ENCODE peak calls at places on chromosomes 2 and 18, in four cellular contexts. One of them, this sample, is unnamed.

GRCh38 chr2:229849073-229849472 is 72.7 kb downstream of the TRIP12 start:
- DNase-seq in K562: no peak
- DNase-seq in HepG2: no peak
- DNase-seq in HCT116: no peak
- DNase-seq in this sample: no peak

GRCh38 chr18:9608298-9608697 is 6.1 kb downstream of the PPP4R1 start:
- DNase-seq in K562: peak
- DNase-seq in HepG2: no peak
- DNase-seq in HCT116: no peak
- DNase-seq in this sample: no peak

GRCh38 chr2:152525277-152525838 is 190.4 kb downstream of the FMNL2 start:
- DNase-seq in K562: no peak
- DNase-seq in HepG2: peak
- DNase-seq in HCT116: no peak
- DNase-seq in this sample: peak

GRCh38 chr2:205198130-205198505 is 484.2 kb upstream of the NRP2 start:
- DNase-seq in K562: no peak
- DNase-seq in HepG2: no peak
- DNase-seq in HCT116: no peak
- DNase-seq in this sample: no peak

GRCh38 chr2:227033471-227034148 is 130.4 kb downstream of the COL4A4 start:
- DNase-seq in K562: peak
- DNase-seq in HepG2: peak
- DNase-seq in HCT116: peak
- DNase-seq in this sample: peak

GRCh38 chr2:66872056-66872821 is 437.3 kb downstream of the MEIS1 start:
- DNase-seq in K562: no peak
- DNase-seq in HepG2: no peak
- DNase-seq in HCT116: no peak
- DNase-seq in this sample: no peak

GRCh38 chr2:239274391-239275001 is 126.3 kb downstream of the HDAC4 start:
- DNase-seq in K562: peak
- DNase-seq in HepG2: no peak
- DNase-seq in HCT116: peak
- DNase-seq in this sample: no peak

GRCh38 chr18:47929681-47930085 is 776 bp downstream of the SMAD2 start:
- DNase-seq in K562: peak
- DNase-seq in HepG2: peak
- DNase-seq in HCT116: no peak
- DNase-seq in this sample: no peak

GRCh38 chr2:150487537-150488429 is at the start of gene RND3:
- DNase-seq in K562: peak
- DNase-seq in HepG2: peak
- DNase-seq in HCT116: peak
- DNase-seq in this sample: peak

GRCh38 chr2:240287496-240288086 is 147.1 kb upstream of the OTOS start:
- DNase-seq in K562: no peak
- DNase-seq in HepG2: no peak
- DNase-seq in HCT116: no peak
- DNase-seq in this sample: no peak

GRCh38 chr2:147170932-147171331 is 673.9 kb upstream of the ACVR2A start:
- DNase-seq in K562: no peak
- DNase-seq in HepG2: no peak
- DNase-seq in HCT116: no peak
- DNase-seq in this sample: no peak

GRCh38 chr2:128228894-128229293 is 89.8 kb downstream of the HS6ST1 start:
- DNase-seq in K562: no peak
- DNase-seq in HepG2: peak
- DNase-seq in HCT116: no peak
- DNase-seq in this sample: peak

GRCh38 chr18:78582131-78582789 is 397.4 kb upstream of the SALL3 start:
- DNase-seq in K562: no peak
- DNase-seq in HepG2: no peak
- DNase-seq in HCT116: no peak
- DNase-seq in this sample: no peak

GRCh38 chr2:168155036-168155435 is 92.4 kb downstream of the STK39 start:
- DNase-seq in K562: no peak
- DNase-seq in HepG2: no peak
- DNase-seq in HCT116: no peak
- DNase-seq in this sample: no peak

GRCh38 chr2:169260246-169260645 is 102.1 kb downstream of the LRP2 start:
- DNase-seq in K562: peak
- DNase-seq in HepG2: no peak
- DNase-seq in HCT116: no peak
- DNase-seq in this sample: no peak

GRCh38 chr18:21264651-21265050 is 22.6 kb downstream of the GREB1L start:
- DNase-seq in K562: no peak
- DNase-seq in HepG2: peak
- DNase-seq in HCT116: no peak
- DNase-seq in this sample: no peak

GRCh38 chr2:237336131-237336530 is 77.8 kb downstream of the COL6A3 start:
- DNase-seq in K562: no peak
- DNase-seq in HepG2: no peak
- DNase-seq in HCT116: no peak
- DNase-seq in this sample: no peak

GRCh38 chr2:172283476-172283875 is 143.9 kb upstream of the ITGA6 start:
- DNase-seq in K562: no peak
- DNase-seq in HepG2: no peak
- DNase-seq in HCT116: no peak
- DNase-seq in this sample: no peak

GRCh38 chr2:47344890-47345583 is 57.9 kb upstream of the MSH2 start:
- DNase-seq in K562: peak
- DNase-seq in HepG2: peak
- DNase-seq in HCT116: peak
- DNase-seq in this sample: no peak
- H3K4me3 ChIP-seq in K562: no peak
- H3K4me3 ChIP-seq in HepG2: peak
- H3K4me3 ChIP-seq in HCT116: peak
- H3K4me3 ChIP-seq in this sample: peak

DNA sequence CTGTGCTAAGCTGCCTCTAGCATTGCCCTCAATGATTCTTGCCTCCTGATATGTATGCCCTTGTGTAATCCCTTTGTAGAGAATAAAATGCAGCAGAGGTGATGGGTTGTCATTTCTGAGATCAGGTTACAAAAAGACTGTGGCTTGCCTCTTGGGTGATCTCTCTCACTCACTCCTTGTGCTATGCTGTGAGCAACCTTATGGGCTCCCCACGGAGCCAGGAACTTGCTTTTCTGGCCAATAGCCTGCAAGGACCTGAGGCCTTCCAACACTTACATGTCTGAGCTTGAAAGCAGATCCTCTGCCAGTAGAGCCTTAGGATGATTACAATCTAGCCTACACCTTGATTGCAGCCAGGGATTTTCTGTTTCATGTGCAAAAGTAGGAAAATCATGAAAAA is 123.1 kb upstream of the XIRP2 start:
- DNase-seq in K562: no peak
- DNase-seq in HepG2: no peak
- DNase-seq in HCT116: no peak
- DNase-seq in this sample: no peak
- TF ChIP-seq TCF7L2 in K562: no peak
- TF ChIP-seq TCF7L2 in HepG2: no peak
- TF ChIP-seq TCF7L2 in HCT116: no peak
- TF ChIP-seq TCF7L2 in this sample: no peak

GRCh38 chr18:44830551-44830950 is 149.9 kb downstream of the SETBP1 start:
- DNase-seq in K562: no peak
- DNase-seq in HepG2: no peak
- DNase-seq in HCT116: no peak
- DNase-seq in this sample: no peak
- H3K4me3 ChIP-seq in K562: no peak
- H3K4me3 ChIP-seq in HepG2: no peak
- H3K4me3 ChIP-seq in HCT116: no peak
- H3K4me3 ChIP-seq in this sample: no peak

GRCh38 chr2:160194946-160195345 is 5.1 kb downstream of the ITGB6 start:
- DNase-seq in K562: no peak
- DNase-seq in HepG2: no peak
- DNase-seq in HCT116: no peak
- DNase-seq in this sample: no peak
- TF ChIP-seq TCF7L2 in K562: no peak
- TF ChIP-seq TCF7L2 in HepG2: no peak
- TF ChIP-seq TCF7L2 in HCT116: no peak
- TF ChIP-seq TCF7L2 in this sample: no peak

DNA sequence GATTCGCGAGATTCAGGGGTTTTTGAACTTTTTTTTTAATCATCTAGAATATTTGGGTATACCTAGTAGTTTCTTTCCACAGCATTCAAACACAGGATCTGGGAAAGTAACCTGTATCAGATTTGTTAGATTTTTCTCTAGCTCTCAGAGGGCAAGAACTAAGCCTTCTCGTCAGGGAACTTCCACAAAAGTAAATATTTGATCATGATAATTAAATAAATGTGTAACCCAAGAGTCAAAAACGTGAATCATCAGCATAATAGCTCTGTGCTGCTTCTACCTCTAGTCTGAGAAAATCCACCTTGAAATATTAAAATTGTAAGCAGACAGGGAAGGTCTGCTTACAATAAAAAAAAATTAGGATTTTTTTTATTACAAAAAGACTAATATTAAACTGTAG is 225.7 kb upstream of the SPOPL start:
- DNase-seq in K562: no peak
- DNase-seq in HepG2: peak
- DNase-seq in HCT116: no peak
- DNase-seq in this sample: no peak
- H3K4me3 ChIP-seq in K562: no peak
- H3K4me3 ChIP-seq in HepG2: peak
- H3K4me3 ChIP-seq in HCT116: no peak
- H3K4me3 ChIP-seq in this sample: no peak

GRCh38 chr2:8043295-8043694 is 638.6 kb upstream of the ID2 start:
- DNase-seq in K562: no peak
- DNase-seq in HepG2: no peak
- DNase-seq in HCT116: no peak
- DNase-seq in this sample: no peak
- TF ChIP-seq TCF7L2 in K562: no peak
- TF ChIP-seq TCF7L2 in HepG2: no peak
- TF ChIP-seq TCF7L2 in HCT116: no peak
- TF ChIP-seq TCF7L2 in this sample: no peak

GRCh38 chr2:13651684-13652131 is 935.0 kb downstream of the TRIB2 start:
- DNase-seq in K562: no peak
- DNase-seq in HepG2: no peak
- DNase-seq in HCT116: no peak
- DNase-seq in this sample: no peak

GRCh38 chr2:13650586-13651180 is 933.9 kb downstream of the TRIB2 start:
- DNase-seq in K562: peak
- DNase-seq in HepG2: no peak
- DNase-seq in HCT116: no peak
- DNase-seq in this sample: no peak

GRCh38 chr2:13654416-13654815 is 937.7 kb downstream of the TRIB2 start:
- DNase-seq in K562: no peak
- DNase-seq in HepG2: no peak
- DNase-seq in HCT116: no peak
- DNase-seq in this sample: no peak

GRCh38 chr2:13652531-13653313 is 936.0 kb downstream of the TRIB2 start:
- DNase-seq in K562: no peak
- DNase-seq in HepG2: no peak
- DNase-seq in HCT116: no peak
- DNase-seq in this sample: peak
- H3K4me3 ChIP-seq in K562: no peak
- H3K4me3 ChIP-seq in HepG2: no peak
- H3K4me3 ChIP-seq in HCT116: no peak
- H3K4me3 ChIP-seq in this sample: no peak

GRCh38 chr18:52340466-52341378 is 725 bp downstream of the DCC start:
- DNase-seq in K562: no peak
- DNase-seq in HepG2: no peak
- DNase-seq in HCT116: no peak
- DNase-seq in this sample: no peak
- TF ChIP-seq TCF7L2 in K562: no peak
- TF ChIP-seq TCF7L2 in HepG2: no peak
- TF ChIP-seq TCF7L2 in HCT116: no peak
- TF ChIP-seq TCF7L2 in this sample: no peak

GRCh38 chr18:25097119-25098114 is 254.5 kb downstream of the ZNF521 start:
- DNase-seq in K562: no peak
- DNase-seq in HepG2: no peak
- DNase-seq in HCT116: no peak
- DNase-seq in this sample: no peak

GRCh38 chr18:25089470-25089869 is 262.5 kb downstream of the ZNF521 start:
- DNase-seq in K562: no peak
- DNase-seq in HepG2: no peak
- DNase-seq in HCT116: no peak
- DNase-seq in this sample: no peak

GRCh38 chr18:25093131-25093530 is 258.8 kb downstream of the ZNF521 start:
- DNase-seq in K562: no peak
- DNase-seq in HepG2: no peak
- DNase-seq in HCT116: no peak
- DNase-seq in this sample: no peak
- H3K4me3 ChIP-seq in K562: no peak
- H3K4me3 ChIP-seq in HepG2: no peak
- H3K4me3 ChIP-seq in HCT116: no peak
- H3K4me3 ChIP-seq in this sample: no peak

This sample was measured in Panc1.